ENCODE peak calls at places on chromosomes 11 and 22, in nine cellular contexts. X is IMR-90; U is CD8-positive, alpha-beta memory T cell; G is CD4-positive, alpha-beta T cell; A is ovary; R is left ventricle myocardium inferior; J is dorsolateral prefrontal cortex; N is endothelial cell of umbilical vein; M is HL-60. D is an unnamed sample.

GRCh38 chr22:19987394-19988306 is 29.0 kb downstream of the ARVCF start:
- DNase-seq in R (no peak), A (peak; percentile 44), X (no peak), M (no peak), J (no peak), N (no peak), G (no peak), U (no peak), D (no peak)

GRCh38 chr22:19879248-19879575 is 24.5 kb upstream of the GNB1L start:
- DNase-seq in R (peak; percentile 6), M (no peak), U (no peak), A (no peak), N (no peak), J (no peak), G (no peak), X (no peak), D (peak; percentile 44)

GRCh38 chr11:132941024-132941646 is 591.2 kb downstream of the OPCML start:
- DNase-seq in M (no peak), A (no peak), J (no peak), R (no peak), N (peak; percentile 19), G (no peak), U (no peak), X (peak; percentile 43), D (no peak)

GRCh38 chr11:34339149-34340064 is 18.4 kb downstream of the ABTB2 start:
- DNase-seq in N (no peak), M (peak; percentile 81), J (no peak), U (no peak), X (no peak), A (no peak), G (no peak), R (no peak), D (peak; percentile 54)

GRCh38 chr11:14764213-14764898 is 120.8 kb downstream of the PDE3B start:
- DNase-seq in R (no peak), U (no peak), M (peak; percentile 8), G (no peak), X (no peak), J (no peak), N (no peak), A (no peak), D (no peak)

GRCh38 chr11:26805001-26805400 is 83.1 kb upstream of the SLC5A12 start:
- DNase-seq in U (no peak), G (no peak), J (no peak), X (no peak), A (no peak), M (no peak), N (no peak), R (no peak), D (no peak)

GRCh38 chr11:1387961-1388762 is 1.6 kb upstream of the BRSK2 start:
- DNase-seq in U (no peak), G (no peak), A (no peak), N (no peak), M (no peak), X (no peak), J (no peak), R (no peak), D (peak; percentile 68)

GRCh38 chr11:132047167-132047566 is 676.8 kb downstream of the NTM start:
- DNase-seq in A (no peak), M (no peak), R (no peak), U (no peak), J (no peak), G (no peak), N (no peak), X (peak; percentile 34), D (no peak)

DNA sequence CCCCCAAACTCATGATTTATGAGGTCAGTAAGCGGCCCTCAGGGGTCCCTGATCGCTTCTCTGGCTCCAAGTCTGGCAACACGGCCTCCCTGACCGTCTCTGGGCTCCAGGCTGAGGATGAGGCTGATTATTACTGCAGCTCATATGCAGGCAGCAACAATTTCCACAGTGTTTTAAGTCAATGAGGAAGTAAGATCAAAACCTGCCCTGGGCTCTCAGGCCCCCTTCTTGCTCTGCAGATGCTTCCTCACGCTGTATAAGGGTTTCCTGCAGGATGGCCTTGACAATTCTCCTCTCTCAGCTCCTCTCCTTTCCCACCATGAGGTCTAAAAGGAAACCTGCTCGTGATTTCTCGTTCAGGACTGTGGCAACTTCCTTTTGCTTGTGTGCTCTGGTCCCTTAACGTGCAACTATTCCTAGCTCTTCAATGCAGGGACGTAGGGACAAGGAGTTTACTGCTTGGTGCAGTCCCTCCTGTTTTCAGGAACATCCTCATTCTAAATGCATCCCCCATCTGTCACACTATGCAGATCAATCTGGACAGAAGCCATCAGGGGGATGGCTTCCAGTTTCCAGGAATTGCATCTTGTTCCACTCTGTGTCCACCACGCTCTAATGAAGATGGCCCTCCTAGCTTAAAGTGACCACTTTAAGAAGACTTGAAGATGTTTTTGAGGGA is 64.4 kb upstream of the IGLL5 start:
- DNase-seq in J (no peak), G (no peak), X (no peak), N (no peak), A (no peak), M (no peak), U (no peak), R (no peak), D (no peak)
- H3K27ac ChIP-seq in J (no peak overlapping the region), G (no peak overlapping the region), X (no peak overlapping the region), N (no peak overlapping the region), A (no peak overlapping the region), M (no peak overlapping the region), U (no peak overlapping the region), R (no peak overlapping the region), D (no peak overlapping the region)

GRCh38 chr11:64128255-64129006 is 37.5 kb downstream of the MACROD1 start:
- DNase-seq in U (no peak), J (no peak), M (no peak), X (no peak), A (no peak), N (no peak), G (no peak), R (no peak), D (no peak)

GRCh38 chr11:64130618-64131017 is 35.3 kb downstream of the MACROD1 start:
- DNase-seq in X (no peak), A (no peak), U (no peak), R (no peak), M (no peak), J (no peak), N (no peak), G (no peak), D (peak; percentile 70)

GRCh38 chr11:64131657-64132387 is 34.1 kb downstream of the MACROD1 start:
- DNase-seq in G (no peak), M (no peak), R (no peak), A (no peak), U (no peak), N (no peak), X (no peak), J (no peak), D (peak; percentile 67)

GRCh38 chr11:64127267-64128072 is 38.4 kb downstream of the MACROD1 start:
- DNase-seq in X (no peak), R (no peak), G (no peak), N (no peak), M (no peak), J (no peak), A (no peak), U (no peak), D (no peak)

DNA sequence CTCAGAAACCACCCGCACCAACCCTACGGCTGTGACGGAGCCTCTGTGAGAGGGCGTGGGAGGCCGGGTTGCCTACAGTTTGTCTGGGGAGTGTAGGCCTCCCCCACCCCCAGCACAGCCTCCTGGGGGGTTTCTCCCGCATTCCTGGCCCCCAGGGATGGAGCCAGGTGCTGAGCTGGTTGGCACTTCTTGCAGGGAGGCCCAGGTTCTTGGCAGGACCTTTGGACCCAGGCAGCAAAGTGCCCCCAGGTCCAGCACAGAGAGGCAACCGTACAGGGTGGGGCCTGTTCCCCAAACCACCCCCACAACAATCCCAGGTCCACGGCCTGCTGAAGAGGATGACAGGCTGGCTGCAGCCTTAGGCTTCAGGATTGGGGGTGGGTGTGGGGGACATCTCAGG is 36.5 kb downstream of the MACROD1 start:
- DNase-seq in G (no peak), N (no peak), U (no peak), A (no peak), R (no peak), M (no peak), X (no peak), J (no peak), D (no peak)
- H3K27me3 ChIP-seq in G (no peaks in the 10 kb centered on the region), N (no peaks in the 10 kb centered on the region), U (no peaks in the 10 kb centered on the region), A (no peaks in the 10 kb centered on the region), R (no peaks in the 10 kb centered on the region), M (no peaks in the 10 kb centered on the region), X (no peaks in the 10 kb centered on the region), J (no peaks in the 10 kb centered on the region), D (no peaks in the 10 kb centered on the region)

GRCh38 chr11:2891291-2891690 is 5.7 kb upstream of the CDKN1C start:
- DNase-seq in X (no peak), J (no peak), M (no peak), U (no peak), N (no peak), R (no peak), A (peak; percentile 50), G (no peak), D (no peak)

GRCh38 chr11:2888266-2888968 is 2.8 kb upstream of the CDKN1C start:
- DNase-seq in R (peak; percentile 93), U (peak; percentile 83), N (peak; percentile 73), X (peak; percentile 84), A (peak; percentile 93), G (peak; percentile 82), J (peak; percentile 94), M (peak; percentile 84), D (peak; percentile 94)

GRCh38 chr11:2890466-2891241 is 5.1 kb upstream of the CDKN1C start:
- DNase-seq in N (no peak), G (no peak), A (peak; percentile 99), R (peak; percentile 75), U (no peak), X (peak; percentile 64), J (no peak), M (no peak), D (peak; percentile 81)

GRCh38 chr11:2887526-2888195 is 2.1 kb upstream of the CDKN1C start:
- DNase-seq in M (peak; percentile 15), N (no peak), R (no peak), A (peak; percentile 29), G (no peak), U (no peak), J (no peak), X (no peak), D (no peak)

GRCh38 chr11:2889399-2890273 is 4.1 kb upstream of the CDKN1C start:
- DNase-seq in R (no peak), U (no peak), M (no peak), G (no peak), A (peak; percentile 35), J (no peak), N (no peak), X (no peak), D (no peak)
- H3K27ac ChIP-seq in R (no peak overlapping the region), U (no peak overlapping the region), M (no peak overlapping the region), G (no peak overlapping the region), A (peak overlapping the region; percentile 97), J (no peak overlapping the region), N (no peak overlapping the region), X (no peak overlapping the region), D (no peak overlapping the region)

GRCh38 chr22:22458387-22458786 is 50.2 kb downstream of the ZNF280B start:
- DNase-seq in X (no peak), U (no peak), N (no peak), M (no peak), G (no peak), J (no peak), R (no peak), A (no peak), D (no peak)

GRCh38 chr22:22461111-22461510 is 47.4 kb downstream of the ZNF280B start:
- DNase-seq in G (no peak), R (no peak), M (no peak), U (no peak), X (no peak), N (no peak), A (no peak), J (no peak), D (no peak)

GRCh38 chr22:22460060-22460459 is 48.5 kb downstream of the ZNF280B start:
- DNase-seq in G (no peak), X (no peak), A (no peak), J (no peak), U (no peak), M (no peak), N (no peak), R (no peak), D (no peak)

GRCh38 chr22:22460635-22461034 is 47.9 kb downstream of the ZNF280B start:
- DNase-seq in G (no peak), J (no peak), R (no peak), M (no peak), N (peak; percentile 17), U (no peak), A (no peak), X (no peak), D (no peak)

GRCh38 chr22:22458896-22459588 is 49.5 kb downstream of the ZNF280B start:
- DNase-seq in A (no peak), J (no peak), N (no peak), U (no peak), X (no peak), M (no peak), R (no peak), G (no peak), D (no peak)
- H3K27me3 ChIP-seq in A (no peaks in the 10 kb centered on the region), J (no peaks in the 10 kb centered on the region), N (no peaks in the 10 kb centered on the region), U (no peaks in the 10 kb centered on the region), X (no peaks in the 10 kb centered on the region), M (peaks cover 6% of the 10 kb centered on the region), R (peaks cover 72% of the 10 kb centered on the region), G (peaks cover 22% of the 10 kb centered on the region), D (peaks cover 21% of the 10 kb centered on the region)